ENCODE peak calls at places on chromosomes 4 and X, in four cellular contexts. One of them, this sample, is unnamed.

GRCh38 chr4:76246852-76247251 is 4.7 kb upstream of the FAM47E start:
- DNase-seq in K562: no peak
- DNase-seq in SK-N-SH: no peak
- DNase-seq in H1: no peak
- DNase-seq in this sample: no peak

GRCh38 chr4:26613735-26614134 is 29.9 kb downstream of the TBC1D19 start:
- DNase-seq in SK-N-SH: no peak
- DNase-seq in K562: no peak
- DNase-seq in H1: no peak
- DNase-seq in this sample: no peak

GRCh38 chrX:3651272-3651671 is 62.2 kb downstream of the PRKX start:
- DNase-seq in K562: no peak
- DNase-seq in H1: no peak
- DNase-seq in SK-N-SH: peak
- DNase-seq in this sample: no peak

GRCh38 chrX:45771560-45772340 is 571.1 kb upstream of the DIPK2B start:
- DNase-seq in K562: no peak
- DNase-seq in H1: no peak
- DNase-seq in SK-N-SH: no peak
- DNase-seq in this sample: no peak

GRCh38 chrX:7941390-7942042 is 14.3 kb upstream of the PNPLA4 start:
- DNase-seq in H1: no peak
- DNase-seq in K562: no peak
- DNase-seq in SK-N-SH: no peak
- DNase-seq in this sample: no peak

GRCh38 chrX:39935414-39936064 is 162.2 kb downstream of the BCOR start:
- DNase-seq in H1: no peak
- DNase-seq in SK-N-SH: no peak
- DNase-seq in K562: no peak
- DNase-seq in this sample: no peak

GRCh38 chr4:87032884-87033533 is 98.2 kb downstream of the AFF1 start:
- DNase-seq in H1: no peak
- DNase-seq in K562: no peak
- DNase-seq in SK-N-SH: no peak
- DNase-seq in this sample: no peak

GRCh38 chr4:156594619-156595018 is 377.0 kb downstream of the PDGFC start:
- DNase-seq in SK-N-SH: no peak
- DNase-seq in H1: no peak
- DNase-seq in K562: no peak
- DNase-seq in this sample: no peak

GRCh38 chr4:111404673-111405072 is 740.6 kb upstream of the FAM241A start:
- DNase-seq in SK-N-SH: no peak
- DNase-seq in H1: no peak
- DNase-seq in K562: no peak
- DNase-seq in this sample: no peak

GRCh38 chr4:160836431-160836830 is 1327.4 kb downstream of the FSTL5 start:
- DNase-seq in H1: no peak
- DNase-seq in SK-N-SH: no peak
- DNase-seq in K562: no peak
- DNase-seq in this sample: no peak

GRCh38 chr4:48557478-48557877 is 67.4 kb downstream of the ZAR1 start:
- DNase-seq in SK-N-SH: peak
- DNase-seq in K562: peak
- DNase-seq in H1: no peak
- DNase-seq in this sample: no peak

GRCh38 chr4:25399502-25399901 is 22.4 kb downstream of the ANAPC4 start:
- DNase-seq in K562: no peak
- DNase-seq in H1: no peak
- DNase-seq in SK-N-SH: no peak
- DNase-seq in this sample: no peak

GRCh38 chrX:135910251-135910650 is 16.7 kb downstream of the SAGE1 start:
- DNase-seq in K562: no peak
- DNase-seq in SK-N-SH: no peak
- DNase-seq in H1: no peak
- DNase-seq in this sample: no peak

GRCh38 chrX:46333550-46333949 is 211.7 kb downstream of the ZNF674 start:
- DNase-seq in H1: no peak
- DNase-seq in SK-N-SH: no peak
- DNase-seq in K562: no peak
- DNase-seq in this sample: no peak

GRCh38 chr4:84494518-84494917 is 4.6 kb downstream of the NKX6-1 start:
- DNase-seq in SK-N-SH: no peak
- DNase-seq in K562: no peak
- DNase-seq in H1: no peak
- DNase-seq in this sample: no peak

GRCh38 chr4:84492290-84492689 is 6.8 kb downstream of the NKX6-1 start:
- DNase-seq in K562: no peak
- DNase-seq in H1: no peak
- DNase-seq in SK-N-SH: no peak
- DNase-seq in this sample: no peak

GRCh38 chr4:84491420-84491819 is 7.7 kb downstream of the NKX6-1 start:
- DNase-seq in K562: no peak
- DNase-seq in H1: no peak
- DNase-seq in SK-N-SH: no peak
- DNase-seq in this sample: no peak

GRCh38 chr4:84493092-84493850 is 5.8 kb downstream of the NKX6-1 start:
- DNase-seq in K562: no peak
- DNase-seq in H1: peak
- DNase-seq in SK-N-SH: peak
- DNase-seq in this sample: no peak

GRCh38 chr4:84492737-84493091 is 6.4 kb downstream of the NKX6-1 start:
- DNase-seq in H1: no peak
- DNase-seq in K562: no peak
- DNase-seq in SK-N-SH: peak
- DNase-seq in this sample: no peak
- TF ChIP-seq NRF1 in H1: no peak
- TF ChIP-seq NRF1 in K562: no peak
- TF ChIP-seq NRF1 in SK-N-SH: no peak
- TF ChIP-seq NRF1 in this sample: no peak

DNA sequence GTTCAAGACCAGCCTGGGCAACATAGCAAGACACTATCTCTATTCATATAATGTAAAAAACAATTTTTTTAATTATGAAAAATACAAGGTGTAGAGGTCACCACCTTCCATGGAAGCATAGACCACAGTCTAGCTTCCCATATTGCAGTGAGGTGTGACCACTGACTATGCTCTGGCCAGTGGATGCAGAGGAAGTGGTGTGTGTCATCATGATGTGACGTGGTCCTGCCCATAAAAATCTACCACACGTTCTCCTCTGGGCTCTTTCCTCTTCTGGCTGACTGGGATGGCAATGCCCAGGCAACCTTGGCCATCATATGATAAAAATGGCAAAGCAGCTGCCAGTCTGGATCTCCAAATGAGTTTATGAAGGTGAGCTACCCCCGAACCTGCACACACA is 65.7 kb downstream of the RBM47 start:
- DNase-seq in SK-N-SH: no peak
- DNase-seq in K562: no peak
- DNase-seq in H1: no peak
- DNase-seq in this sample: no peak
- TF ChIP-seq NRF1 in SK-N-SH: no peak
- TF ChIP-seq NRF1 in K562: no peak
- TF ChIP-seq NRF1 in H1: no peak
- TF ChIP-seq NRF1 in this sample: no peak

GRCh38 chr4:54587516-54587915 is 70.2 kb upstream of the KIT start:
- DNase-seq in H1: no peak
- DNase-seq in K562: no peak
- DNase-seq in SK-N-SH: no peak
- DNase-seq in this sample: no peak
- TF ChIP-seq NRF1 in H1: no peak
- TF ChIP-seq NRF1 in K562: no peak
- TF ChIP-seq NRF1 in SK-N-SH: no peak
- TF ChIP-seq NRF1 in this sample: no peak

GRCh38 chr4:152880263-152880662 is 55.9 kb upstream of the FHDC1 start:
- DNase-seq in SK-N-SH: no peak
- DNase-seq in K562: no peak
- DNase-seq in H1: no peak
- DNase-seq in this sample: no peak

DNA sequence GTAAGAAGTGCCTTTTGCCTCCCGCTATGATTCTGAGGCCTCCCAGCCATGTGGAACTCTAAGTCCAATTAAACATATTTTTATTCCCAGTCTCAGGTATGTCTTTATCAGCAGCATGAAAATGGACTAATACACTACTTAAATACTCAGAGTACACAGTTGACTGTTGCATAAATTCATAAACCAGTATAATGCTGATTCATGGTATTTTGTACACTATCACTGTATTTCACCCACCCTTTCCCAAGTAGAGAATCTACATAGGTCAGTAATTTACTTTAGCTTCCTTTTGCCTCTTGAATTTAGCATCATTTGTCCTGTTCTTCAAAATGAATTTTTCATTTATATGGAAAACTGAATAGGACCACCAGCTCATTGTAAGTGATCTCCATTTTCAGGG is 58.3 kb upstream of the FHDC1 start:
- DNase-seq in SK-N-SH: no peak
- DNase-seq in H1: no peak
- DNase-seq in K562: no peak
- DNase-seq in this sample: no peak
- TF ChIP-seq NRF1 in SK-N-SH: no peak
- TF ChIP-seq NRF1 in H1: no peak
- TF ChIP-seq NRF1 in K562: no peak
- TF ChIP-seq NRF1 in this sample: no peak

GRCh38 chr4:153138736-153139135 is 65.5 kb upstream of the TRIM2 start:
- DNase-seq in H1: no peak
- DNase-seq in SK-N-SH: peak
- DNase-seq in K562: no peak
- DNase-seq in this sample: no peak
- TF ChIP-seq NRF1 in H1: no peak
- TF ChIP-seq NRF1 in SK-N-SH: no peak
- TF ChIP-seq NRF1 in K562: no peak
- TF ChIP-seq NRF1 in this sample: no peak

DNA sequence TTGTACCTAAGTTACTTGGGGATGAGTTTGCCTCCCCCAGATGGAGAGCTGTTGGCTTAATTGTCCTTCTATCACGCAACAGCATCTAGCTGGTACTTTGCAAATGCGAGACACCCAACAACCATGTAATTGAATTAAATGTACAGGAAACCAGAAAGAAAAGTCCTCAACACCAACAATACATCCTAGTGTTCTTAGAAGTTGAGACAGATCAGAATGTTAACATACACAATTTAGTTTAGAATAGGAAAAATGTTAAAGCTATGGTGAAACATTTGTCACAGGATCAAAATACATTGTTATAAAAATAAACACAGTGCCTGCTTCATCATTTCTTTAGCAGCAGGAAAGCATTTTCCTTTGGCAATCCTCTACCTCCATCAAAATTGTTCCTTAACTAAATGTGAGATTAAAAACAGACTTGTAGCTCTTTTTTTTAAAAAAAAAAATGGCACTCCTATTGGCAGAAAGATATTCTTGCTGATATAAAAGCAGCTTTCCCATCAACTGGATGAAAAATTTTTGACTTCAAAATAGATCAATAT is 163.1 kb upstream of the MID1 start:
- DNase-seq in H1: no peak
- DNase-seq in K562: no peak
- DNase-seq in SK-N-SH: no peak
- DNase-seq in this sample: no peak
- TF ChIP-seq NRF1 in H1: no peak
- TF ChIP-seq NRF1 in K562: no peak
- TF ChIP-seq NRF1 in SK-N-SH: no peak
- TF ChIP-seq NRF1 in this sample: no peak

GRCh38 chrX:121642415-121642814 is 595.0 kb downstream of the GLUD2 start:
- DNase-seq in H1: no peak
- DNase-seq in SK-N-SH: no peak
- DNase-seq in K562: no peak
- DNase-seq in this sample: no peak
- TF ChIP-seq NRF1 in H1: no peak
- TF ChIP-seq NRF1 in SK-N-SH: no peak
- TF ChIP-seq NRF1 in K562: no peak
- TF ChIP-seq NRF1 in this sample: no peak

GRCh38 chrX:74835566-74835965 is 89.7 kb downstream of the NEXMIF start:
- DNase-seq in SK-N-SH: no peak
- DNase-seq in K562: no peak
- DNase-seq in H1: no peak
- DNase-seq in this sample: no peak
- TF ChIP-seq NRF1 in SK-N-SH: no peak
- TF ChIP-seq NRF1 in K562: no peak
- TF ChIP-seq NRF1 in H1: no peak
- TF ChIP-seq NRF1 in this sample: no peak

DNA sequence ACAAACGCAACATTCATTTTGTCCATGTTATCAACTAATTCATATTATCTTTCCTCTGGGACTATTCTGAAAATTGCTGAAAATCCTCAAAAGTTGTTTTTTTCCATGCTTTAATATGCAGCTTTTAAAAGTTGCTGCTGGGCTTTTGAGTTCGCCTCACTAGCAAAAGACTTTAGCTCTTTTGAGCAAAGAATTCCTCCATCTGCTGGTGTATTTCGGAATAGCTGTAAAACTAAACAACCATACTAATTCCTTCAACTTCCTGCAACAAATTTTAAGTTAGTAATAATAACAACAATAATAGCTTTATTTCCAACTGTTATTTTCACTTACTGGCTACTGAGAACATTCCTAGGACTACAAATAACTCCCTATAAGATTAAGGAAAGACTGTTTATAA is 124.5 kb upstream of the PLAC1 start:
- DNase-seq in SK-N-SH: peak
- DNase-seq in H1: no peak
- DNase-seq in K562: no peak
- DNase-seq in this sample: no peak
- TF ChIP-seq NRF1 in SK-N-SH: no peak
- TF ChIP-seq NRF1 in H1: no peak
- TF ChIP-seq NRF1 in K562: no peak
- TF ChIP-seq NRF1 in this sample: no peak

GRCh38 chrX:130174051-130174704 is 2.4 kb downstream of the RAB33A start:
- DNase-seq in K562: peak
- DNase-seq in SK-N-SH: peak
- DNase-seq in H1: no peak
- DNase-seq in this sample: no peak
- TF ChIP-seq NRF1 in K562: no peak
- TF ChIP-seq NRF1 in SK-N-SH: no peak
- TF ChIP-seq NRF1 in H1: no peak
- TF ChIP-seq NRF1 in this sample: no peak